ENCODE peak calls at places on chromosomes 2 and 18, in five cellular contexts. E, Z, S, I and W are unnamed samples.

GRCh38 chr2:236857781-236858180 is 227.9 kb upstream of the COPS8 start:
- DNase-seq in S (no peak), E (no peak), I (no peak), Z (no peak), W (no peak)

GRCh38 chr2:53768233-53768542 is 584 bp downstream of the CHAC2 start:
- DNase-seq in E (no peak), Z (peak), S (no peak), I (peak), W (no peak)

GRCh38 chr2:36459725-36460137 is 104.2 kb downstream of the CRIM1 start:
- DNase-seq in E (peak), I (peak), Z (no peak), S (peak), W (no peak)

GRCh38 chr2:180660881-180661280 is 319.5 kb upstream of the UBE2E3 start:
- DNase-seq in Z (no peak), S (no peak), E (no peak), I (no peak), W (no peak)

GRCh38 chr2:27306136-27306535 is 2.1 kb downstream of the UCN start:
- DNase-seq in E (peak), I (no peak), Z (no peak), S (no peak), W (peak)

GRCh38 chr2:72901426-72901825 is 14.2 kb downstream of the SPR start:
- DNase-seq in S (no peak), E (no peak), Z (no peak), I (no peak), W (no peak)

GRCh38 chr2:223465793-223466192 is 136.4 kb downstream of the SCG2 start:
- DNase-seq in I (peak), S (peak), Z (peak), E (peak), W (peak)

GRCh38 chr18:25239636-25240468 is 112.1 kb downstream of the ZNF521 start:
- DNase-seq in Z (no peak), E (no peak), S (no peak), I (no peak), W (no peak)

GRCh38 chr2:214843823-214844222 is 34.3 kb upstream of the BARD1 start:
- DNase-seq in E (no peak), S (no peak), Z (no peak), I (no peak), W (no peak)

GRCh38 chr2:204673877-204674276 is 128.6 kb downstream of the PARD3B start:
- DNase-seq in Z (no peak), E (no peak), S (peak), I (no peak), W (no peak)

GRCh38 chr2:239821694-239822075 is 203.5 kb downstream of the NDUFA10 start:
- DNase-seq in I (no peak), E (no peak), S (no peak), Z (no peak), W (no peak)

GRCh38 chr2:75447168-75447567 is 113.6 kb downstream of the EVA1A start:
- DNase-seq in E (no peak), S (no peak), Z (no peak), I (no peak), W (no peak)
- H3K27ac ChIP-seq in E (no peak), S (no peak), Z (no peak), I (no peak), W (no peak)

DNA sequence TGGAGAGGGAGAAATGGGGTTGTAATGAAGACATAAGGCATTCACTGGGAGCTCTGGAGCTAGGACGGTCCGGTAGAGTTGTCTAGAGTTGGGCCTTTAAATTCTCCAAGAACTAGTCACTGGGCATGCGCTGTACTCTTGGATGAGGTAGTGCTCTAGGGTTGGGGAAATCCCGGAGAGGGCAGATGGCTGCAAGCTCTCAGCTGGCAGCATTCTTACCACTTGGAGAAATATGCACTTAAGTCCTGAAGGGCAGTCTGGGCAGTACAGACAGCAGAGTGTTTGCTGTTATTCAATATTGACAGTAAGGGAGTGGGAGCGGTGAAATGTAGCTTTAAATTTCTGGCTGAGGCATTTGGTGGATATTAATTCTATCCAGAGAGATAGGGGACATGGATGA is 214.6 kb downstream of the RDH14 start:
- DNase-seq in Z (no peak), E (no peak), S (no peak), I (no peak), W (no peak)
- H3K27ac ChIP-seq in Z (no peak), E (no peak), S (no peak), I (no peak), W (no peak)

GRCh38 chr2:10297191-10297700 is 5.5 kb upstream of the HPCAL1 start:
- DNase-seq in E (no peak), S (no peak), I (no peak), Z (no peak), W (no peak)
- H3K27ac ChIP-seq in E (no peak), S (peak), I (no peak), Z (no peak), W (peak)

DNA sequence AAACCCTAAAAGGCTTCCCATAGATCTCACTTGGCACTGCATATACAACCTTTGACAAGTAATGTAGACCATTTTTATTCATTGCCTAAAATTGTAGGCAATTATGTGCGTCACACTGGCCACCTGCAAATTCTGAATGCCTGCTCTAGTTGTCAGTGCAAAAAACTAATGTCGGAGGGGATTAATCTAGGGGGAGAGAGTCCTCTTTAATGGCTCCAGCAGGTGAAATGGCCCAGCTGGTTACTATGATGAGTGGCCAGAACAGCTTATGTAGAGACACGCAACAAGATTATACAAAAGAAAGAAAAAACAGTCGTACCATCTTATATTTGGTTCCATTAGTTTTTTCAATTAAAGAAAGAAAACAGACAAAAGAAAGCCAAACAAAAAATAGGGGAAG is 123.2 kb downstream of the OLA1 start:
- DNase-seq in I (no peak), E (no peak), Z (no peak), S (no peak), W (no peak)
- H3K27ac ChIP-seq in I (no peak), E (no peak), Z (no peak), S (no peak), W (no peak)